ENCODE peak calls at places on chromosomes 7 and 10, in seven cellular contexts. M, U, Y, Z, I, L and S are unnamed samples.

GRCh38 chr10:100519321-100520051 is at the start of gene SEC31B:
- DNase-seq in Z (peak; percentile 80), Y (no peak), I (no peak), L (no peak), U (peak; percentile 46), M (peak; percentile 71), S (no peak)

GRCh38 chr7:157795631-157796030 is 458.8 kb downstream of the DNAJB6 start:
- DNase-seq in Y (no peak), M (no peak), U (no peak), I (no peak), Z (peak; percentile 38), L (no peak), S (no peak)

GRCh38 chr10:132848951-132849545 is 63.1 kb upstream of the NKX6-2 start:
- DNase-seq in Y (no peak), L (no peak), U (no peak), M (no peak), Z (peak; percentile 44), I (no peak), S (no peak)

GRCh38 chr10:63217120-63217605 is 84.0 kb downstream of the NRBF2 start:
- DNase-seq in Y (peak; percentile 64), U (no peak), L (peak; percentile 27), M (no peak), Z (no peak), I (no peak), S (no peak)

GRCh38 chr10:22447068-22447467 is 101.8 kb downstream of the SPAG6 start:
- DNase-seq in M (no peak), U (no peak), Y (no peak), Z (no peak), I (no peak), L (no peak), S (no peak)

GRCh38 chr7:142383826-142384507 is 126.1 kb upstream of the PRSS58 start:
- DNase-seq in Z (no peak), L (no peak), M (no peak), Y (no peak), I (no peak), U (no peak), S (no peak)

GRCh38 chr7:103140061-103140460 is 8.8 kb downstream of the NAPEPLD start:
- DNase-seq in U (no peak), M (no peak), I (no peak), Z (no peak), Y (no peak), L (no peak), S (no peak)

GRCh38 chr10:64733980-64734379 is 1212.8 kb downstream of the REEP3 start:
- DNase-seq in I (no peak), M (peak; percentile 18), L (peak; percentile 33), Z (no peak), U (no peak), Y (no peak), S (no peak)

GRCh38 chr10:10196701-10197100 is 821.0 kb upstream of the CELF2 start:
- DNase-seq in Y (no peak), I (no peak), U (no peak), M (no peak), L (no peak), Z (no peak), S (no peak)

GRCh38 chr10:5461914-5462840 is 37.2 kb downstream of the CALML5 start:
- DNase-seq in L (no peak), M (no peak), I (no peak), Y (no peak), U (no peak), Z (no peak), S (no peak)

GRCh38 chr7:28587211-28587610 is 174.9 kb downstream of the CREB5 start:
- DNase-seq in L (no peak), Y (peak; percentile 70), M (no peak), I (no peak), Z (no peak), U (no peak), S (peak; percentile 45)

GRCh38 chr7:13449460-13449859 is 540.0 kb downstream of the ETV1 start:
- DNase-seq in M (no peak), I (no peak), Z (no peak), U (no peak), L (no peak), Y (no peak), S (no peak)

GRCh38 chr7:135748770-135749169 is at the start of gene FAM180A:
- DNase-seq in M (no peak), U (peak; percentile 27), L (no peak), Z (peak; percentile 62), I (no peak), Y (no peak), S (peak; percentile 89)

DNA sequence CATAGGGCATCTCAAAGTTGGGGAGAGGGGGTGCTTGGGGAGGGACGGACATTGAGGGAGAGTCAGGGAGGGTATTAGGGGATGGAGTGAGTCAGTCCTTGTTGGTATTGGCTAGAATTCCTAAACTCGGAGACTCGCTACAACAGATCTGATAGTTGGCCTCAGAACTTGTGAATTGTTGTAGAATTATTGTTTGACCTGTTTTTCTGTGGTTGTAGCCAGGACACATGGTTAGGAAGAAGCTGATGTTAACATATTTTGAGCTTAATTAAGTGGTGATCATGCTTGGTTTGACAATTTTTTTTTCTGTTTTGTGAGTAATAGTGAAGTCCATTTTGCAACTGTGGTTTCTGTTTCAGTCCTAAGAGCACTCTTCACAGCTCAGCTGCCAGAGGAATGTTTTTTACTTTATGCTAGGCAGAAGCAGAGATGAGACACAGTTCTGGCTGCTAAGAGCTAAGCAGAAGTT is 1190.3 kb upstream of the C7orf33 start:
- DNase-seq in U (no peak), I (no peak), M (no peak), Y (no peak), L (no peak), Z (no peak), S (no peak)
- H3K4me3 ChIP-seq in U (no peak overlapping the region), I (no peak overlapping the region), M (no peak overlapping the region), Y (no peak overlapping the region), L (no peak overlapping the region), Z (no peak overlapping the region), S (no peak overlapping the region)

GRCh38 chr10:75598998-75599397 is 167.6 kb downstream of the LRMDA start:
- DNase-seq in U (no peak), Y (no peak), M (no peak), I (no peak), L (no peak), Z (no peak), S (no peak)
- H3K27me3 ChIP-seq in U (no peaks in the 10 kb centered on the region), Y (no peaks in the 10 kb centered on the region), M (no peaks in the 10 kb centered on the region), I (no peaks in the 10 kb centered on the region), L (peaks cover 6% of the 10 kb centered on the region), Z (no peaks in the 10 kb centered on the region), S (no peaks in the 10 kb centered on the region)

DNA sequence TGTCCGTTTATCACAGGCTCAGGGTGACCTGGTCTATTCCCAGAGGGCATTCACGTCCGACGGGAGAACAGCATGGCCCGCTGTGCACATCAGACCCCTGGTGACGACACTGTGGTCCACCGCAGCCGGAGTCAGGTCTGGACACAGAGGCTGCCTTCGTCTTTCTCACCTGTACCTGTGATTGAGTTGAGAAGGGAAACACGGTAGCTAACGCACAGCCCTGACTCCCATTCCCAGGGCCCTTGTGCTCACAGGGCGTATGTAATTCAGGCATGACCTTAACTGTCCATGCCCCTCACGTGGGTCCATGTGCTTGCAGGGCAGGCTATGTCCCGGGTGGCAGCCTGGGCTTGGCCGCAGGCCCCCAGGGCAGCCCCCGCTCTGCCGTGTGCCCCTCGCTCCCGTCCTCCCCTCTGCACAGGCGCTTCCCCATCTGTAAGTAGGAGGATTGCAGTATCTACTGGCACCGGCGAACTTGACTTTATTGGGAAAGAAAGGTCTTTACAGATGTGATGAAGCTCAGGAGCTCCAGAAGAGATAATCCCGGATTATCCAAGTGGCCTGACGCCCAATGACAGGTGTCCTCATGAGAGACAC is 221.3 kb upstream of the TCERG1L start:
- DNase-seq in U (no peak), Y (no peak), I (no peak), M (peak; percentile 86), L (no peak), Z (no peak), S (no peak)
- H3K9me3 ChIP-seq in U (no peaks in the 10 kb centered on the region), Y (no peaks in the 10 kb centered on the region), I (no peaks in the 10 kb centered on the region), M (no peaks in the 10 kb centered on the region), L (no peaks in the 10 kb centered on the region), Z (no peaks in the 10 kb centered on the region), S (no peaks in the 10 kb centered on the region)

GRCh38 chr7:65978891-65979582 is 3.0 kb downstream of the GUSB start:
- DNase-seq in U (no peak), Y (no peak), L (no peak), Z (no peak), M (no peak), I (no peak), S (no peak)

GRCh38 chr7:65980478-65981250 is 1.3 kb downstream of the GUSB start:
- DNase-seq in Y (no peak), L (no peak), Z (peak; percentile 79), I (peak; percentile 21), M (no peak), U (peak; percentile 84), S (peak; percentile 10)

GRCh38 chr7:65976659-65977196 is 5.3 kb downstream of the GUSB start:
- DNase-seq in Z (no peak), I (no peak), Y (no peak), M (no peak), L (no peak), U (no peak), S (no peak)

GRCh38 chr7:65981965-65982792 is at the start of gene GUSB:
- DNase-seq in M (peak; percentile 93), I (peak; percentile 57), U (peak; percentile 91), L (peak; percentile 82), Y (peak; percentile 72), Z (peak; percentile 96), S (peak; percentile 85)

GRCh38 chr7:65979583-65980477 is 2.2 kb downstream of the GUSB start:
- DNase-seq in M (no peak), I (no peak), U (no peak), Z (no peak), Y (no peak), L (no peak), S (no peak)
- H3K4me3 ChIP-seq in M (no peak overlapping the region), I (no peak overlapping the region), U (no peak overlapping the region), Z (peak overlapping the region; percentile 85), Y (peak overlapping the region; percentile 80), L (no peak overlapping the region), S (no peak overlapping the region)

DNA sequence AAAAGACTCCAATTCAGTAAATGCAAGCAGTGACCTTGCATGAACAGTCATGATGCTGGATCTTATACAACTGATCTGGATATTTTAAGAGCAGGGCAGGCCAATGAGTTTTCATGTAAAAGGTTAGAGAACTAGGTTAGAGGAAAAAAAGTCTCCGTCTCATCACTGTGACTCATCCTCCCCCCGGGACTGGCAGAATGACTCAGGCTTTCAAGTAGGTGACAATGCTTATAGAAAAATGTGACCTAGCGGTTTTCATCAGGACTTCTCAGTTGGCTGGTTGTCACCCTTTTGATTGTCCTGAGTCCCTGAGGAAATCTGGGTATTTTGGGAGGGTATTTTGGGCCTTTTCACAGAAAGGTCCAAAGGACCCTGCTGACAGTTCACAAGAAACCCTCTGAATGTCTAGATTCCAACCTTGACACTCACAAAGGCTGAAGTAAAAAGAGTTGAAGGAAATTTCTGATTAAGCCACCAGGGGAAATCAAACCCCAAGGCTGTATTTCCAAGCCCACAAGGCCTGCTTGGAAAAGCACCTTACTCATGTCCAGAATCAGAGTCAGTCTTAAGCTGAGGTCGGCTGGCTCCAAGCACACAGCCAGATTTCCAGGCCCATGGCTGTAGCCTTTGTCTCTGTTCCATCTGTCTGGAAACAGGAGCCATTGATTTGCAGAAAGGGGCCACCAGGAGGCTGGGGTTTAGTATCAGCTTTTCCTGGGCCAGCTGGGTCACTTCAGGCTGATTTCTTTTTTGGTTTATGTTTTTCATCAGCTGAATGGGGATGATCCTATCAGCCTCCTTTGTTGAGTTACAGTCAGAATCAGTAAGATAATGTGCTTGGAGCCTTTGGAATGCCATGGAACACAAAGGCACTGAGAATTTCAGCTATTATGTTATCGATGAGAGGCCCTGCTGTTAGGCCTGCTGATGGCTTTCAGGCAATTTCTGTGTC is 226.4 kb upstream of the HABP2 start:
- DNase-seq in L (peak; percentile 88), Y (peak; percentile 91), Z (peak; percentile 68), I (no peak), U (peak; percentile 93), M (peak; percentile 85), S (peak; percentile 87)
- H3K27me3 ChIP-seq in L (peaks cover 19% of the 10 kb centered on the region), Y (no peaks in the 10 kb centered on the region), Z (no peaks in the 10 kb centered on the region), I (no peaks in the 10 kb centered on the region), U (no peaks in the 10 kb centered on the region), M (no peaks in the 10 kb centered on the region), S (no peaks in the 10 kb centered on the region)

GRCh38 chr7:93108003-93108402 is 9.8 kb downstream of the SAMD9 start:
- DNase-seq in U (no peak), L (no peak), Z (no peak), I (no peak), Y (no peak), M (no peak), S (no peak)
- H3K9me3 ChIP-seq in U (no peaks in the 10 kb centered on the region), L (no peaks in the 10 kb centered on the region), Z (peaks cover 34% of the 10 kb centered on the region), I (peaks cover 84% of the 10 kb centered on the region), Y (no peaks in the 10 kb centered on the region), M (no peaks in the 10 kb centered on the region), S (no peaks in the 10 kb centered on the region)